ENCODE peak calls at places on chromosomes 12 and 14, in eight cellular contexts. O is dorsolateral prefrontal cortex, Z is NCI-H2029 treated with DMSO at 0.1 percent for 48 hours, R is A549, F is NCI-H2171 treated with DMSO at 0.1 percent for 48 hours, L is Ammon's horn, E is T-helper 1 cell, A is AG20443. B is an unnamed sample.

GRCh38 chr12:5745251-5745888 is 199.7 kb downstream of the ANO2 start:
- DNase-seq in E (no peak), Z (peak; percentile 2), O (peak; percentile 51), F (peak; percentile 69), R (peak; percentile 65), A (peak; percentile 89), L (peak; percentile 72), B (no peak)

GRCh38 chr12:23133471-23133870 is 508.5 kb downstream of the ETNK1 start:
- DNase-seq in R (no peak), F (no peak), A (no peak), E (no peak), L (no peak), Z (no peak), O (no peak), B (no peak)

GRCh38 chr14:24958271-24958670 is 91.7 kb downstream of the STXBP6 start:
- DNase-seq in L (no peak), F (no peak), E (no peak), R (no peak), O (no peak), A (no peak), Z (no peak), B (no peak)

GRCh38 chr12:1003600-1004271 is 12.7 kb downstream of the ERC1 start:
- DNase-seq in L (no peak), E (no peak), Z (no peak), F (no peak), O (no peak), R (no peak), A (no peak), B (no peak)

GRCh38 chr14:97978336-97978735 is 1181.2 kb downstream of the VRK1 start:
- DNase-seq in F (peak; percentile 98), Z (peak; percentile 47), R (peak; percentile 42), O (peak; percentile 89), A (peak; percentile 73), E (peak; percentile 67), L (peak; percentile 86), B (peak; percentile 61)

GRCh38 chr14:100871234-100872186 is 32.0 kb downstream of the RTL1 start:
- DNase-seq in Z (no peak), O (peak; percentile 47), E (no peak), A (peak; percentile 60), F (no peak), L (no peak), R (peak; percentile 55), B (no peak)

GRCh38 chr12:66107451-66107915 is 23.1 kb downstream of the LLPH start:
- DNase-seq in Z (peak; percentile 86), L (peak; percentile 80), R (peak; percentile 92), E (peak; percentile 4), F (peak; percentile 74), O (no peak), A (peak; percentile 84), B (peak; percentile 22)

GRCh38 chr14:62081012-62081612 is 318.9 kb downstream of the SNAPC1 start:
- DNase-seq in O (no peak), A (no peak), E (no peak), Z (no peak), F (no peak), L (no peak), R (no peak), B (no peak)

GRCh38 chr12:11693626-11694025 is 44.2 kb downstream of the ETV6 start:
- DNase-seq in O (peak; percentile 56), Z (no peak), L (peak; percentile 42), R (no peak), A (no peak), E (no peak), F (no peak), B (no peak)

GRCh38 chr12:12726543-12727093 is 9.4 kb downstream of the CDKN1B start:
- DNase-seq in A (peak; percentile 74), L (no peak), O (no peak), R (peak; percentile 39), Z (peak; percentile 29), E (no peak), F (no peak), B (no peak)

GRCh38 chr12:19239616-19240234 is 110.2 kb downstream of the PLEKHA5 start:
- DNase-seq in R (no peak), O (no peak), F (no peak), L (no peak), A (peak; percentile 32), Z (no peak), E (no peak), B (no peak)

GRCh38 chr12:108856428-108857157 is 790 bp downstream of the SSH1 start:
- DNase-seq in E (peak; percentile 55), A (peak; percentile 52), F (no peak), R (peak; percentile 73), O (peak; percentile 82), L (peak; percentile 56), Z (no peak), B (peak; percentile 81)

GRCh38 chr12:131383741-131384543 is 326.9 kb upstream of the SFSWAP start:
- DNase-seq in O (no peak), E (no peak), Z (no peak), L (no peak), F (no peak), R (no peak), A (no peak), B (no peak)

GRCh38 chr12:26091837-26092236 is 33.0 kb downstream of the BHLHE41 start:
- DNase-seq in Z (no peak), O (no peak), A (no peak), L (peak; percentile 45), E (no peak), F (no peak), R (no peak), B (no peak)

GRCh38 chr14:94738786-94739185 is 31.1 kb downstream of the GSC start:
- DNase-seq in A (no peak), L (no peak), E (no peak), Z (no peak), R (no peak), O (no peak), F (no peak), B (no peak)

GRCh38 chr12:125245601-125246345 is 180.5 kb downstream of the AACS start:
- DNase-seq in R (no peak), L (peak; percentile 48), A (no peak), F (no peak), Z (no peak), O (no peak), E (no peak), B (no peak)

GRCh38 chr12:3777206-3777809 is 24.4 kb upstream of the CRACR2A start:
- DNase-seq in O (no peak), L (peak; percentile 56), R (peak; percentile 46), Z (peak; percentile 67), E (no peak), A (peak; percentile 65), F (peak; percentile 93), B (no peak)

GRCh38 chr12:111438501-111438900 is 32.8 kb downstream of the SH2B3 start:
- DNase-seq in O (peak; percentile 72), R (no peak), Z (no peak), F (peak; percentile 37), A (no peak), L (no peak), E (peak; percentile 47), B (peak; percentile 52)

GRCh38 chr12:104763163-104763805 is 194.8 kb downstream of the SLC41A2 start:
- DNase-seq in O (no peak), Z (no peak), E (no peak), L (no peak), A (no peak), F (no peak), R (no peak), B (no peak)

GRCh38 chr12:4518106-4518728 is 20.5 kb upstream of the RAD51AP1 start:
- DNase-seq in E (no peak), F (no peak), O (no peak), R (peak; percentile 20), A (peak; percentile 12), L (no peak), Z (no peak), B (no peak)

GRCh38 chr14:58280954-58281787 is 17.2 kb upstream of the ARID4A start:
- DNase-seq in R (peak; percentile 72), A (peak; percentile 78), O (no peak), F (peak; percentile 17), L (peak; percentile 50), Z (peak; percentile 82), E (no peak), B (no peak)

GRCh38 chr12:113302466-113302865 is 32.4 kb downstream of the SLC8B1 start:
- DNase-seq in L (no peak), E (no peak), R (no peak), A (no peak), O (no peak), Z (no peak), F (no peak), B (no peak)

GRCh38 chr12:101777476-101777875 is 38.2 kb upstream of the SYCP3 start:
- DNase-seq in R (no peak), F (no peak), E (no peak), O (no peak), Z (no peak), L (peak; percentile 58), A (no peak), B (no peak)

GRCh38 chr12:90152897-90153624 is 444.4 kb upstream of the ATP2B1 start:
- DNase-seq in L (no peak), R (no peak), A (peak; percentile 30), O (no peak), Z (no peak), F (no peak), E (no peak), B (no peak)

GRCh38 chr12:12685305-12685704 is 10.7 kb downstream of the GPR19 start:
- DNase-seq in A (no peak), Z (no peak), O (peak; percentile 64), L (peak; percentile 87), E (no peak), F (no peak), R (no peak), B (no peak)

GRCh38 chr12:102468261-102468940 is 12.0 kb downstream of the IGF1 start:
- DNase-seq in L (no peak), E (no peak), Z (peak; percentile 40), A (no peak), O (no peak), R (no peak), F (no peak), B (no peak)

GRCh38 chr14:27739657-27740156 is 1026.9 kb upstream of the FOXG1 start:
- DNase-seq in Z (no peak), F (no peak), E (no peak), L (no peak), A (no peak), O (no peak), R (no peak), B (no peak)

GRCh38 chr12:28253175-28253641 is 63.0 kb downstream of the CCDC91 start:
- DNase-seq in O (no peak), L (no peak), Z (no peak), A (peak; percentile 16), F (no peak), R (no peak), E (no peak), B (no peak)

GRCh38 chr14:71764701-71765347 is 167.4 kb upstream of the RGS6 start:
- DNase-seq in F (no peak), O (no peak), E (no peak), R (no peak), Z (no peak), L (no peak), A (no peak), B (no peak)

GRCh38 chr12:53235164-53235563 is 3.2 kb upstream of the RARG start:
- DNase-seq in F (no peak), L (no peak), R (no peak), E (no peak), A (no peak), O (no peak), Z (no peak), B (no peak)

GRCh38 chr14:53757732-53758131 is 198.9 kb downstream of the BMP4 start:
- DNase-seq in A (no peak), R (no peak), Z (no peak), L (no peak), E (no peak), F (no peak), O (no peak), B (no peak)

GRCh38 chr12:42468853-42469252 is 120.7 kb downstream of the PRICKLE1 start:
- DNase-seq in L (peak; percentile 47), F (no peak), A (no peak), E (no peak), Z (no peak), O (no peak), R (no peak), B (no peak)

GRCh38 chr12:53074999-53075370 is 4.2 kb downstream of the SPRYD3 start:
- DNase-seq in F (no peak), O (no peak), E (no peak), Z (no peak), A (no peak), L (no peak), R (no peak), B (no peak)

GRCh38 chr14:32430326-32430725 is 101.2 kb downstream of the AKAP6 start:
- DNase-seq in R (no peak), Z (no peak), A (no peak), O (peak; percentile 54), L (peak; percentile 54), E (no peak), F (no peak), B (no peak)